ENCODE peak calls at places on chromosomes 1 and 21, in five cellular contexts. One of them, this sample, is unnamed.

GRCh38 chr1:66166746-66167145 is 367.2 kb upstream of the SGIP1 start:
- DNase-seq in GM23248: no peak
- DNase-seq in breast epithelium: no peak
- DNase-seq in mammary epithelial cell: no peak
- DNase-seq in PC-3: no peak
- DNase-seq in this sample: no peak

GRCh38 chr1:183804916-183805734 is at the start of gene RGL1:
- DNase-seq in PC-3: peak
- DNase-seq in breast epithelium: peak
- DNase-seq in mammary epithelial cell: peak
- DNase-seq in GM23248: peak
- DNase-seq in this sample: peak

GRCh38 chr1:86155807-86156561 is 588 bp downstream of the COL24A1 start:
- DNase-seq in breast epithelium: no peak
- DNase-seq in PC-3: no peak
- DNase-seq in mammary epithelial cell: no peak
- DNase-seq in GM23248: peak
- DNase-seq in this sample: no peak

GRCh38 chr1:81406292-81406691 is 394.4 kb upstream of the ADGRL2 start:
- DNase-seq in PC-3: no peak
- DNase-seq in mammary epithelial cell: no peak
- DNase-seq in breast epithelium: no peak
- DNase-seq in GM23248: no peak
- DNase-seq in this sample: no peak

GRCh38 chr1:17826165-17826488 is 71.0 kb downstream of the ACTL8 start:
- DNase-seq in GM23248: peak
- DNase-seq in mammary epithelial cell: no peak
- DNase-seq in breast epithelium: no peak
- DNase-seq in PC-3: peak
- DNase-seq in this sample: peak

GRCh38 chr21:38494688-38495087 is 3.6 kb downstream of the ERG start:
- DNase-seq in mammary epithelial cell: no peak
- DNase-seq in PC-3: no peak
- DNase-seq in breast epithelium: no peak
- DNase-seq in GM23248: peak
- DNase-seq in this sample: no peak

GRCh38 chr1:20873311-20873710 is 86.2 kb upstream of the HP1BP3 start:
- DNase-seq in GM23248: no peak
- DNase-seq in mammary epithelial cell: no peak
- DNase-seq in breast epithelium: no peak
- DNase-seq in PC-3: no peak
- DNase-seq in this sample: no peak

GRCh38 chr1:67834246-67834877 is 1.1 kb upstream of the GNG12 start:
- DNase-seq in breast epithelium: no peak
- DNase-seq in mammary epithelial cell: peak
- DNase-seq in PC-3: no peak
- DNase-seq in GM23248: no peak
- DNase-seq in this sample: no peak

GRCh38 chr1:6065093-6065878 is 19.6 kb downstream of the KCNAB2 start:
- DNase-seq in mammary epithelial cell: no peak
- DNase-seq in PC-3: no peak
- DNase-seq in breast epithelium: no peak
- DNase-seq in GM23248: no peak
- DNase-seq in this sample: no peak

GRCh38 chr1:29689372-29690030 is 453.2 kb downstream of the PTPRU start:
- DNase-seq in mammary epithelial cell: no peak
- DNase-seq in PC-3: no peak
- DNase-seq in breast epithelium: no peak
- DNase-seq in GM23248: no peak
- DNase-seq in this sample: peak

GRCh38 chr1:64864018-64864945 is 102.1 kb downstream of the JAK1 start:
- DNase-seq in mammary epithelial cell: no peak
- DNase-seq in GM23248: no peak
- DNase-seq in breast epithelium: no peak
- DNase-seq in PC-3: peak
- DNase-seq in this sample: no peak

GRCh38 chr1:160400646-160401486 is 502 bp downstream of the VANGL2 start:
- DNase-seq in GM23248: no peak
- DNase-seq in mammary epithelial cell: no peak
- DNase-seq in breast epithelium: no peak
- DNase-seq in PC-3: no peak
- DNase-seq in this sample: no peak

DNA sequence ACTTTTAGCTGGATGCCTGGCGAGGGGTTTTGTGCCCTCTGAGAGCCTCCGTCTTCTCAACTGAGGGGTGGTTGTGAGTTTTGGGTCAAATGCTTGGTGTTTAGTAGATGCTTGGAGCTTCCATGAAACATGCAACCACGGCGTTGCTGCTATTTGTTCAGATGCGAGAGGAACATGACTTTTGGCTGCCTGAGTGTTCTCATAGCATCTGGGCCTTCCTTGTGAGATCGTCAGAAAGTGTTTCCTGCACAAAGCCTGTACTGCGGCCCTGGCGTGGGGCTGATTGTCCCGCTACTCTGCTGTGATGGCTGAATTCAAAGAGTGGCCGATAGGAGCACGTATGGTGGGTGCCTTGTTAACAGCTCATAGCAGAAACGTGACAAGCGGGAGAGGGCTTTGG is 69.8 kb upstream of the FAM3B start:
- DNase-seq in breast epithelium: no peak
- DNase-seq in mammary epithelial cell: no peak
- DNase-seq in GM23248: no peak
- DNase-seq in PC-3: no peak
- DNase-seq in this sample: no peak
- H3K27ac ChIP-seq in breast epithelium: peak
- H3K27ac ChIP-seq in mammary epithelial cell: no peak
- H3K27ac ChIP-seq in GM23248: no peak
- H3K27ac ChIP-seq in PC-3: no peak
- H3K27ac ChIP-seq in this sample: no peak

DNA sequence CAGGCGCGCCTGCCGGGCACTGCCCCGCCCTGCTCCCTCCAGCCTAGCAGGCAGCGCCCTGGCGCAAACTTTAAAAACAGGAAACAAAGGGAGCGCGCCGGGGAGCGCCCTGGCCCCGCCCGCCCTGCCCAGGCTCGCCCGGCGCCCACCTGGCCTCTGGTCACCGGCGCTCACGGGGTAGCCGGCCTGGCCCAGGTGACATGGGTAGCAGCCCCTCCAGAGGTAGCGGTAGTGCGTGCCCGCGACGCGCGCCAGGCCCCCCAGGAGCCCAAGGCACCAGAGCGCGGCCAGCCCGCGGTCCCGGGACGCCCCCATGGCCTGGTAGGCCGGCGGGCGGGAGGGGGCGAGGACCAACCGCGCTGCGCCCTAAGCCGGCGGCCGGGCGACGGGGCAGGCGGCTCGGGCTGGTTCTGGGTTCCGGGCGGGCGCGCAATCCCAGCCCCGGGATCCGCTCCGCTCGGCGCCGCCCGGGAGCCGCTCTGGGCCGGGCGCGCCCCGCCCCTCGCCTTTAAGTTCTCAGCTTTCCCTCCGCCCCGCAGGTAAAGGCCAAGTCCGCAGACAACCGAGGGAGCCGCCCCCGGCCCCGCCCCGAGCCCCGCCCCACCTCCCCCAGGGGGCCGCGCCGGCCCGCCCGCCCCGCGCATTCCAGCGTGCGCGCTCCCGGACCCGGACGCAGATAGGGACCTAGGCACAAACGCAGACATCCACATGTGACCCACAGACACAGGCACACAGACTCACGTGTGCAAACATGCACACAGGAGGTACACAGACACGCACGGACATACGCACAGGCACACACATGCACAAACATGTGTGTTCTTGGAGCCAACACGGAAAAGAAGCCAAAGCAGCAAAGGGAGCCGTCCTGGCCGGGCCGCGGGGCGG is 76.7 kb downstream of the ARHGEF16 start:
- DNase-seq in GM23248: peak
- DNase-seq in PC-3: peak
- DNase-seq in mammary epithelial cell: peak
- DNase-seq in breast epithelium: peak
- DNase-seq in this sample: peak
- H3K27ac ChIP-seq in GM23248: peak
- H3K27ac ChIP-seq in PC-3: peak
- H3K27ac ChIP-seq in mammary epithelial cell: no peak
- H3K27ac ChIP-seq in breast epithelium: peak
- H3K27ac ChIP-seq in this sample: no peak

GRCh38 chr1:19613075-19613748 is 30.9 kb upstream of the NBL1 start:
- DNase-seq in breast epithelium: no peak
- DNase-seq in mammary epithelial cell: no peak
- DNase-seq in PC-3: no peak
- DNase-seq in GM23248: no peak
- DNase-seq in this sample: no peak
- H3K27ac ChIP-seq in breast epithelium: no peak
- H3K27ac ChIP-seq in mammary epithelial cell: no peak
- H3K27ac ChIP-seq in PC-3: no peak
- H3K27ac ChIP-seq in GM23248: no peak
- H3K27ac ChIP-seq in this sample: no peak

GRCh38 chr1:204958325-204959307 is 84.4 kb upstream of the CNTN2 start:
- DNase-seq in breast epithelium: no peak
- DNase-seq in PC-3: no peak
- DNase-seq in mammary epithelial cell: no peak
- DNase-seq in GM23248: no peak
- DNase-seq in this sample: no peak
- H3K27ac ChIP-seq in breast epithelium: no peak
- H3K27ac ChIP-seq in PC-3: no peak
- H3K27ac ChIP-seq in mammary epithelial cell: no peak
- H3K27ac ChIP-seq in GM23248: no peak
- H3K27ac ChIP-seq in this sample: peak

DNA sequence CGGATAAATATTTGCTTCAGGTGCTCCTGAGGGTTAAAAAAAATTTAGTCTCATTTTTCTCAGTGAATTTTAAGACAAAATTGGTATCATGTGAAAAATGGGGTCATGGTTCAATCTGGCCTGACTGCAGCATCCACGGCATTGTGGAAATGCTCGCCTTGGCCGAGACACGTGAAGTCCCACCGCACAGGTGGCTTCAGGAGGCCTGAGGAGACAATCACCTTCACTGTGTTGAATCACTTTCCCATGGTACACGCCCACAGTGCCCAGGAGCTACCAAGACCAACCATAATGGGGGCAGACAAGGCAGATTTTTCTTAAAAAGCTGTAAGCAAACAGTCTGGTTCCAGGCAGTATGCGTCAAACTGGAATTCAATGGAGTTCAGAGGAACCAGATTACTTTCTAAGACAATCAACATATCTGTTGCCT is 11.0 kb upstream of the CPLANE2 start:
- DNase-seq in mammary epithelial cell: no peak
- DNase-seq in PC-3: no peak
- DNase-seq in breast epithelium: no peak
- DNase-seq in GM23248: no peak
- DNase-seq in this sample: no peak
- H3K27ac ChIP-seq in mammary epithelial cell: no peak
- H3K27ac ChIP-seq in PC-3: peak
- H3K27ac ChIP-seq in breast epithelium: peak
- H3K27ac ChIP-seq in GM23248: peak
- H3K27ac ChIP-seq in this sample: peak

GRCh38 chr1:214476958-214477870 is 74.2 kb downstream of the PTPN14 start:
- DNase-seq in PC-3: no peak
- DNase-seq in mammary epithelial cell: peak
- DNase-seq in GM23248: peak
- DNase-seq in breast epithelium: no peak
- DNase-seq in this sample: no peak
- H3K27ac ChIP-seq in PC-3: peak
- H3K27ac ChIP-seq in mammary epithelial cell: peak
- H3K27ac ChIP-seq in GM23248: peak
- H3K27ac ChIP-seq in breast epithelium: peak
- H3K27ac ChIP-seq in this sample: no peak

This sample was measured in caudate nucleus.